ENCODE peak calls at places on chromosome 22, in four cellular contexts. M is hepatocyte, U is GM12878, I is HCT116. E is an unnamed sample.

GRCh38 chr22:50129121-50129734 is 39.4 kb downstream of the MOV10L1 start:
- DNase-seq in I (no peak), M (no peak), U (no peak), E (no peak)

GRCh38 chr22:39510529-39511149 is 8.5 kb downstream of the MIEF1 start:
- DNase-seq in I (no peak), M (no peak), U (no peak), E (no peak)

GRCh38 chr22:48205790-48206189 is 1443.3 kb downstream of the TBC1D22A start:
- DNase-seq in M (no peak), I (no peak), U (no peak), E (no peak)

GRCh38 chr22:48697694-48698276 is 1129.9 kb downstream of the BRD1 start:
- DNase-seq in M (no peak), U (no peak), I (no peak), E (no peak)

GRCh38 chr22:50683086-50683993 is 10.7 kb downstream of the SHANK3 start:
- DNase-seq in I (no peak), M (peak), U (peak), E (no peak)

GRCh38 chr22:37488337-37489135 is 2.4 kb upstream of the MFNG start:
- DNase-seq in U (no peak), I (no peak), M (no peak), E (no peak)

GRCh38 chr22:40749006-40749405 is 69.7 kb downstream of the MCHR1 start:
- DNase-seq in U (no peak), M (no peak), I (no peak), E (no peak)

GRCh38 chr22:47593911-47594311 is 831.5 kb downstream of the TBC1D22A start:
- DNase-seq in I (no peak), M (no peak), U (no peak), E (no peak)

GRCh38 chr22:39368402-39368801 is 18.6 kb downstream of the SYNGR1 start:
- DNase-seq in U (no peak), M (no peak), I (no peak), E (no peak)

GRCh38 chr22:32707971-32708370 is 93.5 kb upstream of the TIMP3 start:
- DNase-seq in U (no peak), I (no peak), M (no peak), E (no peak)

GRCh38 chr22:22099194-22099486 is 116.6 kb upstream of the TOP3B start:
- DNase-seq in U (peak), I (no peak), M (no peak), E (peak)

GRCh38 chr22:40482391-40482790 is 112.0 kb downstream of the SGSM3 start:
- DNase-seq in M (no peak), U (no peak), I (no peak), E (no peak)

GRCh38 chr22:43205261-43205691 is 18.3 kb upstream of the TTLL12 start:
- DNase-seq in I (no peak), U (no peak), M (no peak), E (no peak)

GRCh38 chr22:43202326-43202725 is 15.4 kb upstream of the TTLL12 start:
- DNase-seq in I (no peak), M (no peak), U (no peak), E (no peak)

GRCh38 chr22:43201486-43202219 is 14.7 kb upstream of the TTLL12 start:
- DNase-seq in U (no peak), I (no peak), M (no peak), E (no peak)

GRCh38 chr22:43202756-43203155 is 15.8 kb upstream of the TTLL12 start:
- DNase-seq in M (no peak), I (no peak), U (no peak), E (no peak)

GRCh38 chr22:43203471-43203981 is 16.6 kb upstream of the TTLL12 start:
- DNase-seq in I (no peak), M (no peak), U (no peak), E (no peak)
- TF ChIP-seq CTCF in I (no peak), M (no peak), U (no peak), E (no peak)

GRCh38 chr22:46386312-46386711 is 50.8 kb downstream of the TRMU start:
- DNase-seq in I (no peak), U (no peak), M (no peak), E (no peak)
- H3K4me3 ChIP-seq in I (no peak), U (no peak), M (no peak), E (no peak)

GRCh38 chr22:30634477-30635233 is 926 bp upstream of the SLC35E4 start:
- DNase-seq in M (peak), I (peak), U (peak), E (peak)

GRCh38 chr22:30640361-30640760 is 4.8 kb downstream of the SLC35E4 start:
- DNase-seq in I (no peak), U (no peak), M (no peak), E (no peak)

GRCh38 chr22:30636226-30637077 is 871 bp downstream of the SLC35E4 start:
- DNase-seq in I (no peak), M (no peak), U (no peak), E (peak)

GRCh38 chr22:30637701-30638114 is 2.1 kb downstream of the SLC35E4 start:
- DNase-seq in I (no peak), M (no peak), U (no peak), E (no peak)

DNA sequence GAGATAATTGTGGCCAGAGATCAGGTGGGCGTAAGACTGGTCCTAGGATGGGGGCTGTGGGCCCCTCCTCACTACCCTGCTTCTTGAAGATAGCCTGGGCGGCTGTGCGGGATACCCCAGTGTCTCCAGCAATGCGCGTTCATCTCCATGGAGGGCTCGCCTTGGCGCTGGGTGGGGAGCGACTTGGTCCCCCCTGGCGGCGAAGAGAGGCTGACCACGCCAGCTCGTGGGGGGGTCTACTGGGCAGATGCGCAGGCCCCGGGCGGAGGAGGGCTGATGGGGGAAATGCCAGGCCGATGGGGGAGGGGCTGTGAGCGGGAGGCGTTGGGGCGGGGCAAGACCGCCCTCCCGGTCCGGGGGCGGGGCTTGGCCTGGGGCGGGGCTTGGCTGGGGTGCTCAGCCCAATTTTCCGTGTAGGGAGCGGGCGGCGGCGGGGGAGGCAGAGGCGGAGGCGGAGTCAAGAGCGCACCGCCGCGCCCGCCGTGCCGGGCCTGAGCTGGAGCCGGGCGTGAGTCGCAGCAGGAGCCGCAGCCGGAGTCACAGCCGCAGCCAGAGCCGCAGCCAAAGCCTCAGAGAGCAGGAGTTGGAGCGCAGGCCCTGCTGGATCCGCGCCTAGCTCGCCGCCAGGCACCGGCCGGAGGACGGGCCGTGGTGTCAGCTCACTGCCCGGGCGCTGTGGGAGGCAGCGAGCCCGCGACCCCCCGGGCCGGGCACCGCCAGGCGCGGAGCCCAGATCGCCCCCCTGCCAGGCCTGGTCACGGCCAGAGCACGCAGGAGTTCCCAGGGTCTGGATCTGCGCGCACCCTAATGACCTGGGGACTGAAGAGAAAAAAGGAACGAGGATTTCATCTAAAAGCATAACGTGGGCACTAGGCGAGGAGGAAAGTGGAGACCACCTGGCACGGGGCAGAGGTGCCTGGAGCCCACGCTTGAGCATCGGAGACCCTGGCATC is at the start of gene SLC35E4:
- DNase-seq in M (peak), U (peak), I (peak), E (peak)
- TF ChIP-seq CTCF in M (peak), U (peak), I (no peak), E (peak)

GRCh38 chr22:23144432-23144831 is 845 bp upstream of the RAB36 start:
- DNase-seq in U (no peak), M (no peak), I (no peak), E (no peak)
- H3K4me3 ChIP-seq in U (peak), M (no peak), I (peak), E (no peak)

DNA sequence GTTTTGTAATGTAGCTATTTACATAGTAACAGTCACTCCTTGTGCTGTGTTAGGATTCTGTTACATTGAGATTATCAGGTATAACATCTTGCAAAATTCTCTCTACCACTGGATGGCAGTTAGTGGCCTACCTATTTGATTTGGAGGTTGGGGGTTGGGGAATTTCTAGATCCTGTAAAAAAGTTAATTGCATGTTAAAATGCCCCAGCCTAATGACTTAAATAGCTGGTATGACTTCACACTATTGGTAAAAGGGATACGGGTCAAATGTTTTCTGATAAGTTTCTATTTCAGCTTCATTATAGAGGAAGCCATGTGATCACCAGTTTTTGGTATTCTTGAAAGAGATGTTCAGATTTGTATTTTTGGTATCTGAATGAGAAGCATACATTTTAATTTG is 2.8 kb downstream of the GRK3 start:
- DNase-seq in I (no peak), U (no peak), M (no peak), E (peak)
- TF ChIP-seq CTCF in I (peak), U (peak), M (peak), E (no peak)

GRCh38 chr22:35894464-35894878 is 134.2 kb downstream of the RBFOX2 start:
- DNase-seq in M (no peak), U (no peak), I (no peak), E (no peak)
- H3K4me3 ChIP-seq in M (no peak), U (no peak), I (no peak), E (no peak)

GRCh38 chr22:43923191-43923590 is 414 bp upstream of the PNPLA3 start:
- DNase-seq in U (no peak), I (no peak), M (no peak), E (peak)

GRCh38 chr22:43926349-43926710 is 2.7 kb downstream of the PNPLA3 start:
- DNase-seq in U (no peak), I (no peak), M (no peak), E (no peak)

GRCh38 chr22:43922123-43922522 is 1.5 kb upstream of the PNPLA3 start:
- DNase-seq in M (no peak), U (no peak), I (no peak), E (no peak)

GRCh38 chr22:43925433-43926348 is 2.1 kb downstream of the PNPLA3 start:
- DNase-seq in M (peak), U (no peak), I (no peak), E (no peak)

GRCh38 chr22:43923631-43924548 is at the start of gene PNPLA3:
- DNase-seq in U (no peak), I (peak), M (peak), E (peak)
- TF ChIP-seq CTCF in U (no peak), I (peak), M (peak), E (peak)

GRCh38 chr22:42976534-42976933 is 38.4 kb downstream of the PACSIN2 start:
- DNase-seq in I (no peak), M (no peak), U (no peak), E (no peak)

GRCh38 chr22:42973536-42973881 is 41.4 kb downstream of the PACSIN2 start:
- DNase-seq in I (no peak), M (no peak), U (no peak), E (no peak)

GRCh38 chr22:42972592-42973535 is 42.1 kb downstream of the PACSIN2 start:
- DNase-seq in I (no peak), U (no peak), M (no peak), E (no peak)

GRCh38 chr22:42976131-42976530 is 38.8 kb downstream of the PACSIN2 start:
- DNase-seq in I (no peak), U (no peak), M (no peak), E (no peak)

GRCh38 chr22:42974223-42974622 is 40.7 kb downstream of the PACSIN2 start:
- DNase-seq in U (no peak), M (no peak), I (no peak), E (no peak)
- H3K4me3 ChIP-seq in U (no peak), M (no peak), I (no peak), E (no peak)

DNA sequence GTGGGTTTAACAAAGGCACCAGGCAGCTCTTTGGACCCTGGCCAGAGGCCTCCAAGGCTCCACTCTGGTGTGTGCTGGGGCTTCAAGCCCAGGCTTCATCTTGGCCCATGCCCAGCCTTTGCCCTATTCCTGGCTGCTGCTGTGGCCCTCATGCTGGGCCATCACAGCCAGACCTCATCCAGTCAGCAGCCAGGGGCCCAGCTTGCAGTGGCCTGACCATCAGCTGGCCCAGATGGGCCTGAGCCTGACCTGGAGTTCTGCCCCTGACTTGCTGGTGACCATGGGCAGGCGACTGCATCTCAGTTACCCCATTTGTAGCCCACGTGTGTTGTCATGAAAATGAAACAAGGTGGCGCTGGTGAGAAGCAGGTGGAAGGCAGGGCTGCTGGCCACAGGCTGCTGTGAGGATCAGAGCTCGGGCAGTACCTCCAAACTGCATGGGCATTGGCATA is 76.1 kb downstream of the MED15 start:
- DNase-seq in U (no peak), I (no peak), M (no peak), E (no peak)
- TF ChIP-seq CTCF in U (no peak), I (peak), M (no peak), E (no peak)

GRCh38 chr22:24003887-24004286 is 1.4 kb downstream of the GSTT4 start:
- DNase-seq in U (no peak), M (no peak), I (no peak), E (no peak)

GRCh38 chr22:24007253-24008021 is 2.2 kb upstream of the GSTT4 start:
- DNase-seq in M (no peak), I (no peak), U (no peak), E (no peak)

GRCh38 chr22:24006207-24006913 is 1.1 kb upstream of the GSTT4 start:
- DNase-seq in I (no peak), U (no peak), M (no peak), E (no peak)

GRCh38 chr22:24006914-24007214 is 1.6 kb upstream of the GSTT4 start:
- DNase-seq in M (no peak), I (no peak), U (no peak), E (no peak)

DNA sequence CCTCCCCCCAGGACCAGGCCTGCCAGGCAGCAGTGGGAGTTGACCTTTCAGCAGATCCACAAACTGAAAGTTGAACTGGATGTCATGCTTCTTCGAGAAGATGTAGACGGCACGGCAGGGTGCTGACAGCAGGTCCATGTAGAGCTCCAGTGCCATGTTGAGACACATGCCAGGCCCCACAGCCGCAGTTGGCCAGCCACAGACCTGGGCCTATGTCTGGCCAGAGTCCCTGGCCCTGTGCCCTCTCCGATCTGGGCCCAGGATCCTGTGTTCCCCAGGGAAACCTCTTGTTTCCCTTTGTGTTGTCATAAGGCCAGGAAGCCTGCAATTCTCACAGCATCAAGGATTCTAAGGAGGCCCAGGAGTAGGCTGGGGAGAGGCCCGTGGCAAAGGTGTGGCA is at the start of gene GSTT4:
- DNase-seq in I (no peak), M (no peak), U (no peak), E (no peak)
- H3K4me3 ChIP-seq in I (no peak), M (no peak), U (no peak), E (no peak)